ENCODE peak calls at places on chromosomes 16 and 17, in seven cellular contexts. B, F, O, D, W, S and M are unnamed samples.

GRCh38 chr17:58336456-58337094 is 8.0 kb upstream of the TSPOAP1 start:
- DNase-seq in O (peak; percentile 23), D (no peak), B (no peak), W (peak; percentile 17), S (no peak), F (peak; percentile 86), M (no peak)

GRCh38 chr17:69448431-69449102 is 34.1 kb downstream of the MAP2K6 start:
- DNase-seq in B (no peak), F (no peak), W (peak; percentile 3), D (peak; percentile 65), O (no peak), S (no peak), M (peak; percentile 41)

GRCh38 chr17:50055055-50055425 is 870 bp upstream of the ITGA3 start:
- DNase-seq in F (no peak), W (no peak), D (no peak), O (peak; percentile 12), S (no peak), B (no peak), M (peak; percentile 95)

GRCh38 chr16:82523786-82524185 is 103.0 kb upstream of the CDH13 start:
- DNase-seq in W (no peak), F (no peak), B (no peak), S (no peak), D (no peak), O (no peak), M (no peak)

GRCh38 chr17:66459811-66460270 is 157.4 kb downstream of the PRKCA start:
- DNase-seq in O (no peak), D (no peak), B (no peak), F (peak; percentile 93), S (no peak), W (peak; percentile 95), M (no peak)

GRCh38 chr17:81991684-81992513 is 14.5 kb downstream of the ASPSCR1 start:
- DNase-seq in W (peak; percentile 29), O (no peak), S (no peak), F (no peak), B (peak; percentile 47), D (no peak), M (peak; percentile 94)

GRCh38 chr16:85994492-85995433 is 95.8 kb downstream of the IRF8 start:
- DNase-seq in F (no peak), O (no peak), B (no peak), S (no peak), W (no peak), D (no peak), M (peak; percentile 33)

GRCh38 chr17:7213895-7214299 is 5.7 kb downstream of the DLG4 start:
- DNase-seq in D (peak; percentile 62), F (peak; percentile 71), W (peak; percentile 45), S (no peak), O (no peak), B (peak; percentile 78), M (peak; percentile 69)

GRCh38 chr17:42883802-42884553 is 16.6 kb upstream of the G6PC1 start:
- DNase-seq in W (no peak), F (no peak), S (no peak), B (no peak), D (no peak), O (no peak), M (peak; percentile 49)

GRCh38 chr16:2842340-2843000 is 12.4 kb downstream of the ZG16B start:
- DNase-seq in B (no peak), F (peak; percentile 80), S (peak; percentile 38), O (peak; percentile 49), D (no peak), W (no peak), M (peak; percentile 18)

GRCh38 chr16:685967-686366 is 1.8 kb upstream of the JMJD8 start:
- DNase-seq in B (no peak), W (no peak), F (no peak), D (no peak), S (no peak), O (no peak), M (peak; percentile 41)

GRCh38 chr17:32755045-32755805 is 121.7 kb downstream of the MYO1D start:
- DNase-seq in O (peak; percentile 61), W (peak; percentile 54), S (peak; percentile 4), D (no peak), B (peak; percentile 67), F (peak; percentile 63), M (no peak)

GRCh38 chr17:44736551-44737240 is 22.1 kb upstream of the ADAM11 start:
- DNase-seq in W (no peak), B (no peak), O (no peak), S (no peak), D (no peak), F (no peak), M (no peak)